ENCODE peak calls at places on chromosomes 16 and 17, in six cellular contexts. One of them, this sample, is unnamed.

GRCh38 chr17:64196626-64197025 is 66.4 kb downstream of the TEX2 start:
- DNase-seq in A549: no peak
- DNase-seq in GM12878: no peak
- DNase-seq in endothelial cell of umbilical vein: no peak
- DNase-seq in K562: no peak
- DNase-seq in HepG2: no peak
- DNase-seq in this sample: no peak

GRCh38 chr17:49016775-49017463 is 19.7 kb downstream of the IGF2BP1 start:
- DNase-seq in GM12878: no peak
- DNase-seq in K562: no peak
- DNase-seq in HepG2: no peak
- DNase-seq in endothelial cell of umbilical vein: peak; percentile 94
- DNase-seq in A549: peak; percentile 91
- DNase-seq in this sample: no peak

GRCh38 chr16:2250652-2251280 is 621 bp downstream of the ECI1 start:
- DNase-seq in GM12878: no peak
- DNase-seq in K562: no peak
- DNase-seq in endothelial cell of umbilical vein: peak; percentile 7
- DNase-seq in HepG2: no peak
- DNase-seq in A549: peak; percentile 67
- DNase-seq in this sample: no peak

GRCh38 chr17:39235555-39236221 is 9.9 kb upstream of the STAC2 start:
- DNase-seq in endothelial cell of umbilical vein: peak; percentile 53
- DNase-seq in A549: peak; percentile 89
- DNase-seq in K562: peak; percentile 83
- DNase-seq in GM12878: peak; percentile 24
- DNase-seq in HepG2: peak; percentile 60
- DNase-seq in this sample: peak; percentile 91

GRCh38 chr16:54462766-54463165 is 176.2 kb upstream of the IRX3 start:
- DNase-seq in GM12878: no peak
- DNase-seq in HepG2: no peak
- DNase-seq in A549: no peak
- DNase-seq in K562: no peak
- DNase-seq in endothelial cell of umbilical vein: no peak
- DNase-seq in this sample: no peak

GRCh38 chr16:81646561-81646960 is 132.5 kb upstream of the PLCG2 start:
- DNase-seq in GM12878: no peak
- DNase-seq in HepG2: no peak
- DNase-seq in endothelial cell of umbilical vein: no peak
- DNase-seq in A549: no peak
- DNase-seq in K562: no peak
- DNase-seq in this sample: no peak

GRCh38 chr17:72305472-72305871 is 184.7 kb downstream of the SOX9 start:
- DNase-seq in endothelial cell of umbilical vein: no peak
- DNase-seq in GM12878: no peak
- DNase-seq in K562: no peak
- DNase-seq in A549: no peak
- DNase-seq in HepG2: no peak
- DNase-seq in this sample: no peak

GRCh38 chr16:87231295-87231694 is 85.9 kb downstream of the C16orf95 start:
- DNase-seq in A549: no peak
- DNase-seq in endothelial cell of umbilical vein: no peak
- DNase-seq in HepG2: no peak
- DNase-seq in K562: no peak
- DNase-seq in GM12878: no peak
- DNase-seq in this sample: no peak

GRCh38 chr16:84834403-84834772 is 14.6 kb downstream of the CRISPLD2 start:
- DNase-seq in A549: no peak
- DNase-seq in GM12878: no peak
- DNase-seq in K562: no peak
- DNase-seq in endothelial cell of umbilical vein: no peak
- DNase-seq in HepG2: no peak
- DNase-seq in this sample: no peak

GRCh38 chr16:84833142-84833495 is 13.3 kb downstream of the CRISPLD2 start:
- DNase-seq in HepG2: no peak
- DNase-seq in endothelial cell of umbilical vein: no peak
- DNase-seq in A549: no peak
- DNase-seq in GM12878: no peak
- DNase-seq in K562: no peak
- DNase-seq in this sample: peak; percentile 46

GRCh38 chr16:84833542-84834402 is 14.0 kb downstream of the CRISPLD2 start:
- DNase-seq in HepG2: no peak
- DNase-seq in GM12878: no peak
- DNase-seq in K562: no peak
- DNase-seq in A549: no peak
- DNase-seq in endothelial cell of umbilical vein: no peak
- DNase-seq in this sample: no peak

GRCh38 chr16:84830765-84831384 is 11.1 kb downstream of the CRISPLD2 start:
- DNase-seq in endothelial cell of umbilical vein: no peak
- DNase-seq in K562: no peak
- DNase-seq in GM12878: no peak
- DNase-seq in A549: no peak
- DNase-seq in HepG2: no peak
- DNase-seq in this sample: no peak

DNA sequence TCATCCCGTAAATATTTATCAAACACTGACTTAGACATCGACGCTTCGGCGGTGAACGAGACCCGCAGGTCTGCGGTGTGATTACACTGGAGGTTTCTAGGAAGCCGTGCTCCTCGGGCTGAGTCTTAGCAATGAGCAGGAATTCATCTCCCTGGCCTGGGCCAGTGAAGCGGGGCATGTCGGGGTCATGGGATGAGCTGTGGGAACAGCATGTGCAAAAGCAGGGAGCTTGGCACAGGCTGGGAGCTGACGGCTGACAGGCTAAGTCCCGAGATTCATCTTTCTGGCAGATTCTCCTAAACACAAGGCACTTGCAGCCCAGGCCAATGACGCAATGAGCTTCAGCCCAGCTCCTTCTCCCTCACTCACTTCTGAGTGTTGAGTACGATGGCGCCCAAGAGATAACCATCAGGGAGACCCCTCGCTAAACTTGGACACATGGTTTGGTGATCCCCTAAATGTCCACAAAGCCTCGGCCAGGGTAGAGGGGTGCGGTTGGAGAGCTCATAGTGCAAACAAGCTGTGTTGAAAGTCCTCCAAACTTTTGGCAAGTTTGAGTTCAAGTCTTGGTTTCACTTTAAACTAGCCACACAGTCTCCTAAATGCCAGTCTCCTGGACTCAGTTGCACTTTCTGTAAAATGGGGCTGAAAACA is 12.8 kb downstream of the CRISPLD2 start:
- DNase-seq in A549: no peak
- DNase-seq in endothelial cell of umbilical vein: no peak
- DNase-seq in GM12878: no peak
- DNase-seq in K562: no peak
- DNase-seq in HepG2: no peak
- DNase-seq in this sample: peak; percentile 72
- H3K4me3 ChIP-seq in A549: no peak overlapping the region
- H3K4me3 ChIP-seq in endothelial cell of umbilical vein: no peak overlapping the region
- H3K4me3 ChIP-seq in GM12878: no peak overlapping the region
- H3K4me3 ChIP-seq in K562: no peak overlapping the region
- H3K4me3 ChIP-seq in HepG2: peak overlapping the region; percentile 23
- H3K4me3 ChIP-seq in this sample: peak overlapping the region; percentile 48

DNA sequence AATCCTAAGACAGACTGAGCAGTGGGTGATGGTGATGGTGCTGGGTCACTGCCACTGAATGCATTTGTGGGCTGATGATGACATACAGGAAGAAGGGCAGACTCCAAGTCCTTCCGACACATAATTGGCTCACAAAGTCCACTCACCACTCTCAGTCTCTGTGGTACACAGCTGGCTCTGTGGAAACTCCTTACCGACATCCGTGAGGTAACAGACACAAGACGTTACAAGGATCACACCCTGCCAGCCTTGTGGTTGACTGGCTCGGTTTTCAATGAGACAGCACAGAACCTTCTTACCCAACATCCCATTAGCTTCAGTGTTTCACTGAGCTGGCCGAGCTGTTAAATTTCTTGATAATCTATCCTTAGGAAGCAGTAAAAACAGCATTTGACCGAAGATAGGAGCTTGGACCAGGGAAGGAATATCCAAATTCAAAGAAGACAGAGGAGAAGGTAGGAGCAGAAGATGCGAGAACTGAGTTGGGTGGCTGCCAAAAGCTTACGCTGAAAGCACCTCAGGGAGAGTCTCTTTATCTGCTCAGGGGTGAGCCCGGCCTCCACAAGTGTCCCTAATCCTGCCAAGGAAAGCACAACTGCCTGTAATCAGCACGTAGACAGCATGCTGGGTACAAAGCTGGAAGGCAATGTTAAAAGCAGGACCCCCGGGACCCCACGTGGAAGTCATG is 5.5 kb upstream of the MXRA7 start:
- DNase-seq in K562: no peak
- DNase-seq in HepG2: no peak
- DNase-seq in A549: no peak
- DNase-seq in endothelial cell of umbilical vein: no peak
- DNase-seq in GM12878: no peak
- DNase-seq in this sample: peak; percentile 93
- TF ChIP-seq MYC in K562: peak; percentile 9
- TF ChIP-seq MYC in HepG2: no peak
- TF ChIP-seq MYC in A549: no peak
- TF ChIP-seq MYC in endothelial cell of umbilical vein: no peak
- TF ChIP-seq MYC in GM12878: no peak
- TF ChIP-seq MYC in this sample: peak; percentile 73

DNA sequence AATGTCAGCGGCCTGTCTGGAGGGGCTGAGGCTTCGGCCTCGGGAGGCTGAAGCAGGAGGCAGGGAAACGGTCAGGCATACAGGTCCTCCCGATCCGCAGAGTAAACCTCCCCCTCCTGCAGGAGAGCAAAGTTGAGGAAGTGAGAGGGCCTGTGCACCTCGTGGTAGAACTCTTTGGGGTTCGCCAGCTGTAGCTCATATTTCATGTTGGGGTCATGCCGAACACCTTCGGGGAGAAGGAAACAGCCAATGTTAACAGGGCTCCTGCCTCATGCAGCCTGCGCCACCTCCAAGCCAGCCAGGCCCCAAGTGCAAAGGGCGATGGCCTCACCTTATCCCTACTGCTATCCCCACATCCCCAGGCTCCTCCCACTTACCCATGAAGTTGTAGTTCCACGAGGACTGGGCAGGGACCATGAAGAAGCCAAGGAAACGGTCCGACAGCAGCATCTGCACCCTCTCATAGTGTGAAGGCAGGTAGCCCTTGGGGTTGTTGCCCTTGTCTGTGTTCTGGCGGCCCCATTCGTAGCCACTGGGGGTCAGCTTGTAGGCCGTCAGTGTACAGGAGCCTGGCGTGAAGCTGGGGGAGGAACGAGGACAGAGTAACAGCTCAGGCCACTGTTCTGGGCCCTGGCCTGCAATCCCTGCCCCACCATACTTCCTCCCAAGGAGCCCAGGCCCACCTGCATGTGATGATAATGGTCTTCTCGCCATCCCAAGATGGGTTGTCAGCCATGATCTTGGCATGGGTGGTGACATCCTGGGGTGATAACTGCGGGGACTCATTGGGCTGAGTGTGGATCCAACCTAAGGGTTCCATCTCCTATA is 1.3 kb upstream of the RILP start:
- DNase-seq in K562: peak; percentile 17
- DNase-seq in A549: no peak
- DNase-seq in GM12878: no peak
- DNase-seq in HepG2: no peak
- DNase-seq in endothelial cell of umbilical vein: no peak
- DNase-seq in this sample: no peak
- TF ChIP-seq POLR2A in K562: no peak
- TF ChIP-seq POLR2A in A549: no peak
- TF ChIP-seq POLR2A in GM12878: peak; percentile 48
- TF ChIP-seq POLR2A in HepG2: no peak
- TF ChIP-seq POLR2A in endothelial cell of umbilical vein: no peak
- TF ChIP-seq POLR2A in this sample: no peak

DNA sequence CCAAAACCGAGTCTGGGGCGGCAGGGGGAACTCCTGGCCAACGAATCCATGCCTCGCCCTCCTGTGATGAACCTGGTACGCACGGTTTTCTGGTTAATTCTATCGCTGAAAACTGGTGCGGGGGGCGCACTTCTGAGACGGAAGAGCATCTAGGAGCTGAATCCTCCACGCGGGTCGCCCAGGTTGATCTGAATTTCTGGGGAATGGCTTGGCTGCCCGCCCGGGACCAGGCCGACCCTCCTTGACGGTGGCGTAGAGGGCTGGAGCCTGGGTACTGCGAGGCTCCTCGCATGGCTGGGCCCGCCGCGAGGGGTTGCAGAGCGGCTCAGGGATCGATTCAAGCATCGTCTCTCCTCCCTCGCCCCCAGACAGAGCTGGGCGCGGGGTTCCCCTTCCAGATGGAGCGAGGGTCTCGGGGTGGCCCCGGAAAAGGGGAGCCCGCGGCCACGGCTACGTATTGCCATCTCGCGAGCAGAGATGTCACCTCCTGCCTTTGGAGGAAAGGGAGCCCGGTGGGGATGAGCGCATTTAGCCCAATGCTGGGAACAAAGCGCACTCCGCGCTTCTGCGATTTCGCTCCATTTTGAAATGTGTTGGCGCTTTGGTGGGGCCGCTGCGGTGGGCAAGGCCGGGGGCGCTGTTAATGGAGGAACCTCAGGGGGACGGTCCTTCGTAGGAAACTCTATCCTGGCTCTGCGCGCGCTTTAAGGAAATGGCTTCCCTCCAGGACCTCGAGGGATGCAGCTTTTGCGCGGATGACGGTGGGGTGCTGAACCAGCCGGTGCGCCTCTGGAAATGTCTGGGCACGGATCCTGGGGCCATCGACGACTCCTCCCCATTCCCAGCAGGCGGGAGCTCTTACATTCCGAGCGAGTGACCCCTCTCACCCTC is 2.7 kb downstream of the MAPT start:
- DNase-seq in K562: no peak
- DNase-seq in endothelial cell of umbilical vein: no peak
- DNase-seq in HepG2: no peak
- DNase-seq in GM12878: no peak
- DNase-seq in A549: peak; percentile 49
- DNase-seq in this sample: no peak
- H3K4me3 ChIP-seq in K562: no peak overlapping the region
- H3K4me3 ChIP-seq in endothelial cell of umbilical vein: no peak overlapping the region
- H3K4me3 ChIP-seq in HepG2: no peak overlapping the region
- H3K4me3 ChIP-seq in GM12878: no peak overlapping the region
- H3K4me3 ChIP-seq in A549: peak overlapping the region; percentile 69
- H3K4me3 ChIP-seq in this sample: no peak overlapping the region

DNA sequence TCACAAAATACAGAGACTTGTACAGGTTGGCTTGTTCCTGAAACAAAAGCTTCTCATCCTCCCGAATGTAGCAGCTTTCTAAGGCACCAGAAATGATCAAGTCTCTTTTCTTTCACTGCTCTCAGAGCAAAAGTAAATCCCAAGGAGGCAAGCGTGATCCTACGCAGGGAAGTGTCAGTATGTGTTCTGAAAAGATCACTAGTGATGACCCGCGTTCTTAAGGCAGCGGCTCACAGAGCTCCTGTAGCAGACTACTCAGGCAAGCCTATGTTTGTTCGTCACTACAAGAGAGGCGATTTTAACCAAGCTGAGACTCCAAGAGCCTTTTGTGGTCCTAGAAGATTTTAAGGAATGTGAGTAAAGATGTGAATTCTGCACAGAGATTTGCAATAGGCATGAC is 34.5 kb downstream of the WIPI1 start:
- DNase-seq in GM12878: no peak
- DNase-seq in A549: no peak
- DNase-seq in HepG2: no peak
- DNase-seq in endothelial cell of umbilical vein: no peak
- DNase-seq in K562: no peak
- DNase-seq in this sample: no peak
- TF ChIP-seq MYC in GM12878: no peak
- TF ChIP-seq MYC in A549: no peak
- TF ChIP-seq MYC in HepG2: no peak
- TF ChIP-seq MYC in endothelial cell of umbilical vein: no peak
- TF ChIP-seq MYC in K562: no peak
- TF ChIP-seq MYC in this sample: no peak

This sample was measured in NB4.